ENCODE peak calls at places on chromosomes 1 and 21, in six cellular contexts. One of them, this sample, is unnamed.
A peak's percentile ranks its signal among the peaks of the same experiment; 100 is the strongest.

GRCh38 chr1:7549277-7549676 is 221.8 kb upstream of the VAMP3 start:
- DNase-seq in GM23338: no peak
- DNase-seq in hepatocyte: peak; percentile 43
- DNase-seq in OCI-LY7: no peak
- DNase-seq in PC-3: peak; percentile 74
- DNase-seq in HCT116: peak; percentile 91
- DNase-seq in this sample: peak; percentile 79

GRCh38 chr1:7425771-7426170 is 345.3 kb upstream of the VAMP3 start:
- DNase-seq in GM23338: no peak
- DNase-seq in hepatocyte: no peak
- DNase-seq in OCI-LY7: no peak
- DNase-seq in PC-3: no peak
- DNase-seq in HCT116: no peak
- DNase-seq in this sample: no peak

GRCh38 chr1:14649976-14650375 is 51.5 kb downstream of the KAZN start:
- DNase-seq in GM23338: no peak
- DNase-seq in hepatocyte: no peak
- DNase-seq in OCI-LY7: no peak
- DNase-seq in PC-3: peak; percentile 72
- DNase-seq in HCT116: no peak
- DNase-seq in this sample: no peak

GRCh38 chr1:32241011-32241763 is 5.8 kb upstream of the FAM167B start:
- DNase-seq in GM23338: peak; percentile 75
- DNase-seq in hepatocyte: peak; percentile 77
- DNase-seq in OCI-LY7: no peak
- DNase-seq in PC-3: peak; percentile 57
- DNase-seq in HCT116: no peak
- DNase-seq in this sample: peak; percentile 84

GRCh38 chr1:167629681-167630567 is at the start of gene RCSD1:
- DNase-seq in GM23338: peak; percentile 45
- DNase-seq in hepatocyte: no peak
- DNase-seq in OCI-LY7: peak; percentile 76
- DNase-seq in PC-3: no peak
- DNase-seq in HCT116: no peak
- DNase-seq in this sample: peak; percentile 69

GRCh38 chr1:113325039-113325438 is 65.3 kb upstream of the MAGI3 start:
- DNase-seq in GM23338: no peak
- DNase-seq in hepatocyte: no peak
- DNase-seq in OCI-LY7: no peak
- DNase-seq in PC-3: peak; percentile 67
- DNase-seq in HCT116: peak; percentile 56
- DNase-seq in this sample: peak; percentile 49

GRCh38 chr1:5620997-5621396 is 371.2 kb downstream of the NPHP4 start:
- DNase-seq in GM23338: no peak
- DNase-seq in hepatocyte: peak; percentile 77
- DNase-seq in OCI-LY7: peak; percentile 7
- DNase-seq in PC-3: peak; percentile 44
- DNase-seq in HCT116: peak; percentile 15
- DNase-seq in this sample: peak; percentile 0

GRCh38 chr1:50047916-50048694 is 24.4 kb upstream of the AGBL4 start:
- DNase-seq in GM23338: peak; percentile 86
- DNase-seq in hepatocyte: no peak
- DNase-seq in OCI-LY7: no peak
- DNase-seq in PC-3: no peak
- DNase-seq in HCT116: no peak
- DNase-seq in this sample: no peak

GRCh38 chr1:79105499-79105898 is 99.0 kb upstream of the ADGRL4 start:
- DNase-seq in GM23338: no peak
- DNase-seq in hepatocyte: no peak
- DNase-seq in OCI-LY7: no peak
- DNase-seq in PC-3: no peak
- DNase-seq in HCT116: no peak
- DNase-seq in this sample: peak; percentile 50

GRCh38 chr1:206469933-206470691 is at the start of gene IKBKE:
- DNase-seq in GM23338: peak; percentile 81
- DNase-seq in hepatocyte: peak; percentile 79
- DNase-seq in OCI-LY7: peak; percentile 89
- DNase-seq in PC-3: peak; percentile 88
- DNase-seq in HCT116: peak; percentile 23
- DNase-seq in this sample: peak; percentile 85

GRCh38 chr1:201696217-201696761 is 132.7 kb upstream of the IPO9 start:
- DNase-seq in GM23338: no peak
- DNase-seq in hepatocyte: peak; percentile 44
- DNase-seq in OCI-LY7: no peak
- DNase-seq in PC-3: peak; percentile 92
- DNase-seq in HCT116: no peak
- DNase-seq in this sample: peak; percentile 97

GRCh38 chr21:20999567-21000169 is 1.5 kb downstream of the NCAM2 start:
- DNase-seq in GM23338: peak; percentile 72
- DNase-seq in hepatocyte: peak; percentile 58
- DNase-seq in OCI-LY7: peak; percentile 15
- DNase-seq in PC-3: peak; percentile 72
- DNase-seq in HCT116: no peak
- DNase-seq in this sample: peak; percentile 50

GRCh38 chr1:62362952-62363325 is 43.7 kb upstream of the KANK4 start:
- DNase-seq in GM23338: no peak
- DNase-seq in hepatocyte: no peak
- DNase-seq in OCI-LY7: no peak
- DNase-seq in PC-3: no peak
- DNase-seq in HCT116: no peak
- DNase-seq in this sample: no peak

GRCh38 chr1:167373398-167373797 is 144.9 kb downstream of the CD247 start:
- DNase-seq in GM23338: peak; percentile 44
- DNase-seq in hepatocyte: no peak
- DNase-seq in OCI-LY7: no peak
- DNase-seq in PC-3: no peak
- DNase-seq in HCT116: no peak
- DNase-seq in this sample: peak; percentile 43

GRCh38 chr1:55904541-55904940 is 674.8 kb downstream of the PLPP3 start:
- DNase-seq in GM23338: peak; percentile 30
- DNase-seq in hepatocyte: no peak
- DNase-seq in OCI-LY7: no peak
- DNase-seq in PC-3: no peak
- DNase-seq in HCT116: no peak
- DNase-seq in this sample: no peak

GRCh38 chr1:156399355-156400125 is 30.5 kb downstream of the RHBG start:
- DNase-seq in GM23338: no peak
- DNase-seq in hepatocyte: no peak
- DNase-seq in OCI-LY7: no peak
- DNase-seq in PC-3: no peak
- DNase-seq in HCT116: no peak
- DNase-seq in this sample: no peak

GRCh38 chr1:230836347-230836746 is 32.0 kb downstream of the C1orf198 start:
- DNase-seq in GM23338: no peak
- DNase-seq in hepatocyte: no peak
- DNase-seq in OCI-LY7: no peak
- DNase-seq in PC-3: no peak
- DNase-seq in HCT116: no peak
- DNase-seq in this sample: no peak

GRCh38 chr1:10610901-10611600 is 136.3 kb downstream of the PEX14 start:
- DNase-seq in GM23338: no peak
- DNase-seq in hepatocyte: no peak
- DNase-seq in OCI-LY7: no peak
- DNase-seq in PC-3: peak; percentile 41
- DNase-seq in HCT116: no peak
- DNase-seq in this sample: peak; percentile 58

GRCh38 chr1:204155881-204156280 is 4.0 kb upstream of the ETNK2 start:
- DNase-seq in GM23338: no peak
- DNase-seq in hepatocyte: no peak
- DNase-seq in OCI-LY7: no peak
- DNase-seq in PC-3: no peak
- DNase-seq in HCT116: no peak
- DNase-seq in this sample: no peak

GRCh38 chr1:15592285-15592684 is 7.4 kb upstream of the AGMAT start:
- DNase-seq in GM23338: no peak
- DNase-seq in hepatocyte: no peak
- DNase-seq in OCI-LY7: no peak
- DNase-seq in PC-3: no peak
- DNase-seq in HCT116: no peak
- DNase-seq in this sample: no peak

GRCh38 chr1:26408604-26409003 is 2.0 kb upstream of the LIN28A start:
- DNase-seq in GM23338: peak; percentile 95
- DNase-seq in hepatocyte: peak; percentile 91
- DNase-seq in OCI-LY7: peak; percentile 49
- DNase-seq in PC-3: peak; percentile 87
- DNase-seq in HCT116: no peak
- DNase-seq in this sample: peak; percentile 80

GRCh38 chr1:109541102-109541501 is 1.4 kb downstream of the GPR61 start:
- DNase-seq in GM23338: no peak
- DNase-seq in hepatocyte: no peak
- DNase-seq in OCI-LY7: no peak
- DNase-seq in PC-3: no peak
- DNase-seq in HCT116: no peak
- DNase-seq in this sample: no peak

GRCh38 chr1:206734499-206735142 is 36.0 kb upstream of the IL19 start:
- DNase-seq in GM23338: peak; percentile 77
- DNase-seq in hepatocyte: peak; percentile 66
- DNase-seq in OCI-LY7: peak; percentile 67
- DNase-seq in PC-3: peak; percentile 81
- DNase-seq in HCT116: peak; percentile 12
- DNase-seq in this sample: peak; percentile 64

GRCh38 chr1:153608742-153609584 is 4.0 kb downstream of the S100A16 start:
- DNase-seq in GM23338: peak; percentile 83
- DNase-seq in hepatocyte: peak; percentile 79
- DNase-seq in OCI-LY7: no peak
- DNase-seq in PC-3: peak; percentile 99
- DNase-seq in HCT116: peak; percentile 90
- DNase-seq in this sample: peak; percentile 95

GRCh38 chr1:153608089-153608672 is 4.8 kb downstream of the S100A16 start:
- DNase-seq in GM23338: peak; percentile 39
- DNase-seq in hepatocyte: no peak
- DNase-seq in OCI-LY7: no peak
- DNase-seq in PC-3: peak; percentile 72
- DNase-seq in HCT116: no peak
- DNase-seq in this sample: no peak

GRCh38 chr1:153609585-153609907 is 3.4 kb downstream of the S100A16 start:
- DNase-seq in GM23338: no peak
- DNase-seq in hepatocyte: no peak
- DNase-seq in OCI-LY7: no peak
- DNase-seq in PC-3: no peak
- DNase-seq in HCT116: no peak
- DNase-seq in this sample: no peak

GRCh38 chr1:153606194-153606593 is 6.7 kb downstream of the S100A16 start:
- DNase-seq in GM23338: no peak
- DNase-seq in hepatocyte: no peak
- DNase-seq in OCI-LY7: no peak
- DNase-seq in PC-3: no peak
- DNase-seq in HCT116: no peak
- DNase-seq in this sample: no peak

GRCh38 chr1:153607381-153607780 is 5.6 kb downstream of the S100A16 start:
- DNase-seq in GM23338: no peak
- DNase-seq in hepatocyte: no peak
- DNase-seq in OCI-LY7: no peak
- DNase-seq in PC-3: no peak
- DNase-seq in HCT116: no peak
- DNase-seq in this sample: no peak
- TF ChIP-seq EZH2phosphoT487 in GM23338: no peak
- TF ChIP-seq EZH2phosphoT487 in hepatocyte: no peak
- TF ChIP-seq EZH2phosphoT487 in OCI-LY7: no peak
- TF ChIP-seq EZH2phosphoT487 in PC-3: no peak
- TF ChIP-seq EZH2phosphoT487 in HCT116: no peak
- TF ChIP-seq EZH2phosphoT487 in this sample: no peak

GRCh38 chr1:3378411-3379208 is 75.9 kb upstream of the ARHGEF16 start:
- DNase-seq in GM23338: no peak
- DNase-seq in hepatocyte: no peak
- DNase-seq in OCI-LY7: no peak
- DNase-seq in PC-3: no peak
- DNase-seq in HCT116: no peak
- DNase-seq in this sample: no peak
- H3K4me2 ChIP-seq in GM23338: no peak overlapping the region
- H3K4me2 ChIP-seq in hepatocyte: no peak overlapping the region
- H3K4me2 ChIP-seq in OCI-LY7: no peak overlapping the region
- H3K4me2 ChIP-seq in PC-3: no peak overlapping the region
- H3K4me2 ChIP-seq in HCT116: no peak overlapping the region
- H3K4me2 ChIP-seq in this sample: no peak overlapping the region

DNA sequence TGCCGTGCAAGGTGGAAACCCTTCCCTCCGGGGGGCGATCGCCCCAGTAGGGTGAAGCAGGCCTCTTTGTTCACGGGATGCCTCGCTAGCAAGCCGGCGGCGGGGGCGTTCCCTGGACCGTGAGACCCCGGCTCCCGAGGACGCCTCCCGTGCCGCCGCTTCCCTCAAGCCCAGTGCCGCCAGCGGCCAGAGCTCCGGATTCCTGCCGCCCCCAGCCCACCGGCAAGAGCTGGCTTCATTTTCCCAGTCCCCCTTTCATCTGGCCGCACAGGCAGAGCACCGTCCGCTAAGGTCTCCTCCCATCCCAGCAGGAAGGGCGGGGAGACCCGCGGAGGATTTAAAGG is 16.3 kb downstream of the IER5 start:
- DNase-seq in GM23338: peak; percentile 86
- DNase-seq in hepatocyte: peak; percentile 63
- DNase-seq in OCI-LY7: peak; percentile 51
- DNase-seq in PC-3: no peak
- DNase-seq in HCT116: no peak
- DNase-seq in this sample: peak; percentile 71
- H2AFZ ChIP-seq in GM23338: peak overlapping the region; percentile 84
- H2AFZ ChIP-seq in hepatocyte: peak overlapping the region; percentile 89
- H2AFZ ChIP-seq in OCI-LY7: peak overlapping the region; percentile 87
- H2AFZ ChIP-seq in PC-3: peak overlapping the region; percentile 54
- H2AFZ ChIP-seq in HCT116: no peak overlapping the region
- H2AFZ ChIP-seq in this sample: peak overlapping the region; percentile 83

GRCh38 chr1:20555025-20555757 is 2.8 kb downstream of the FAM43B start:
- DNase-seq in GM23338: no peak
- DNase-seq in hepatocyte: no peak
- DNase-seq in OCI-LY7: no peak
- DNase-seq in PC-3: peak; percentile 26
- DNase-seq in HCT116: no peak
- DNase-seq in this sample: peak; percentile 70

GRCh38 chr1:20546637-20547036 is 5.7 kb upstream of the FAM43B start:
- DNase-seq in GM23338: no peak
- DNase-seq in hepatocyte: no peak
- DNase-seq in OCI-LY7: no peak
- DNase-seq in PC-3: no peak
- DNase-seq in HCT116: no peak
- DNase-seq in this sample: no peak

GRCh38 chr1:20552728-20553571 is 577 bp downstream of the FAM43B start:
- DNase-seq in GM23338: peak; percentile 58
- DNase-seq in hepatocyte: peak; percentile 16
- DNase-seq in OCI-LY7: no peak
- DNase-seq in PC-3: peak; percentile 9
- DNase-seq in HCT116: no peak
- DNase-seq in this sample: peak; percentile 60

GRCh38 chr1:20551945-20552727 is at the start of gene FAM43B:
- DNase-seq in GM23338: peak; percentile 78
- DNase-seq in hepatocyte: peak; percentile 80
- DNase-seq in OCI-LY7: no peak
- DNase-seq in PC-3: no peak
- DNase-seq in HCT116: no peak
- DNase-seq in this sample: peak; percentile 61

DNA sequence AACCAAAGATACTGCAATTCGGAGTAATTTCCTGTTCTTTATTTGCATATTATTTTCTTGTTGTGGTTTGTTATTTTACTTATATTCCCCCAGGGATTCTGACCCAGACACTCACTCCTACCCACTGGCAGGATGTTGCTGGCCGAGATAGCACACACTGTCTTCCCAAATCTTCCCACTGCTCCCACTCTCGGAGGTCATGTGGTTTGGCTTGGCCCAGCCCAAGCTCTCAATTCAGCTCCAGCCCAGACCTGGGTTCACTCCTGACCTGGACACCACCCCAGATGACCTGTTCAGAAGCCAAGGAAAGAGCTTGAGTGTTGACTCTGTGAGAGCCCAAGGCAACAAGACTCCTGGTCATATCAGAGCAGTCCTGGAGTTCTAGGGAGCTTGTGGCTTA is 1.2 kb upstream of the FAM43B start:
- DNase-seq in GM23338: no peak
- DNase-seq in hepatocyte: no peak
- DNase-seq in OCI-LY7: no peak
- DNase-seq in PC-3: no peak
- DNase-seq in HCT116: no peak
- DNase-seq in this sample: no peak
- TF ChIP-seq EZH2phosphoT487 in GM23338: no peak
- TF ChIP-seq EZH2phosphoT487 in hepatocyte: no peak
- TF ChIP-seq EZH2phosphoT487 in OCI-LY7: no peak
- TF ChIP-seq EZH2phosphoT487 in PC-3: no peak
- TF ChIP-seq EZH2phosphoT487 in HCT116: no peak
- TF ChIP-seq EZH2phosphoT487 in this sample: no peak

This sample was measured in GM23248.